ENCODE peak calls at places on chromosomes 11 and 22, in six cellular contexts. One of them, this sample, is unnamed.

GRCh38 chr11:1546077-1546535 is 26.0 kb downstream of the DUSP8 start:
- DNase-seq in A549: no peak
- DNase-seq in GM06990: no peak
- DNase-seq in PC-3: no peak
- DNase-seq in pancreas: no peak
- DNase-seq in RWPE1: no peak
- DNase-seq in this sample: no peak

GRCh38 chr11:32891657-32892354 is 805 bp upstream of the QSER1 start:
- DNase-seq in A549: peak
- DNase-seq in GM06990: no peak
- DNase-seq in PC-3: peak
- DNase-seq in pancreas: no peak
- DNase-seq in RWPE1: no peak
- DNase-seq in this sample: no peak

GRCh38 chr11:15127341-15127740 is 12.6 kb downstream of the INSC start:
- DNase-seq in A549: no peak
- DNase-seq in GM06990: no peak
- DNase-seq in PC-3: peak
- DNase-seq in pancreas: no peak
- DNase-seq in RWPE1: no peak
- DNase-seq in this sample: no peak

GRCh38 chr11:8826145-8826786 is 84.7 kb upstream of the AKIP1 start:
- DNase-seq in A549: no peak
- DNase-seq in GM06990: no peak
- DNase-seq in PC-3: peak
- DNase-seq in pancreas: no peak
- DNase-seq in RWPE1: no peak
- DNase-seq in this sample: no peak

GRCh38 chr11:110759972-110760381 is 47.7 kb upstream of the ARHGAP20 start:
- DNase-seq in A549: no peak
- DNase-seq in GM06990: no peak
- DNase-seq in PC-3: no peak
- DNase-seq in pancreas: no peak
- DNase-seq in RWPE1: no peak
- DNase-seq in this sample: no peak

GRCh38 chr22:22773427-22773826 is 114.2 kb upstream of the IGLL5 start:
- DNase-seq in A549: no peak
- DNase-seq in GM06990: no peak
- DNase-seq in PC-3: no peak
- DNase-seq in pancreas: no peak
- DNase-seq in RWPE1: no peak
- DNase-seq in this sample: no peak

GRCh38 chr22:45425101-45425500 is 11.6 kb downstream of the RIBC2 start:
- DNase-seq in A549: no peak
- DNase-seq in GM06990: no peak
- DNase-seq in PC-3: no peak
- DNase-seq in pancreas: no peak
- DNase-seq in RWPE1: no peak
- DNase-seq in this sample: no peak

GRCh38 chr11:118708296-118708695 is 28.8 kb upstream of the TREH start:
- DNase-seq in A549: no peak
- DNase-seq in GM06990: no peak
- DNase-seq in PC-3: no peak
- DNase-seq in pancreas: no peak
- DNase-seq in RWPE1: no peak
- DNase-seq in this sample: no peak

GRCh38 chr11:65717906-65718305 is 2.7 kb downstream of the RNASEH2C start:
- DNase-seq in A549: no peak
- DNase-seq in GM06990: no peak
- DNase-seq in PC-3: no peak
- DNase-seq in pancreas: no peak
- DNase-seq in RWPE1: no peak
- DNase-seq in this sample: no peak

GRCh38 chr11:70769106-70769505 is 370.8 kb downstream of the CTTN start:
- DNase-seq in A549: no peak
- DNase-seq in GM06990: no peak
- DNase-seq in PC-3: no peak
- DNase-seq in pancreas: no peak
- DNase-seq in RWPE1: no peak
- DNase-seq in this sample: no peak

GRCh38 chr11:28400236-28401100 is 292.3 kb downstream of the METTL15 start:
- DNase-seq in A549: no peak
- DNase-seq in GM06990: no peak
- DNase-seq in PC-3: peak
- DNase-seq in pancreas: no peak
- DNase-seq in RWPE1: no peak
- DNase-seq in this sample: no peak

GRCh38 chr11:103637250-103637649 is 399.2 kb upstream of the DDI1 start:
- DNase-seq in A549: no peak
- DNase-seq in GM06990: no peak
- DNase-seq in PC-3: peak
- DNase-seq in pancreas: no peak
- DNase-seq in RWPE1: no peak
- DNase-seq in this sample: no peak

GRCh38 chr11:71937826-71938225 is 9.0 kb downstream of the RNF121 start:
- DNase-seq in A549: no peak
- DNase-seq in GM06990: no peak
- DNase-seq in PC-3: no peak
- DNase-seq in pancreas: no peak
- DNase-seq in RWPE1: no peak
- DNase-seq in this sample: no peak

GRCh38 chr11:115784796-115785521 is 280.7 kb upstream of the CADM1 start:
- DNase-seq in A549: no peak
- DNase-seq in GM06990: no peak
- DNase-seq in PC-3: no peak
- DNase-seq in pancreas: no peak
- DNase-seq in RWPE1: no peak
- DNase-seq in this sample: no peak

GRCh38 chr11:115488945-115489344 is 15.3 kb downstream of the CADM1 start:
- DNase-seq in A549: peak
- DNase-seq in GM06990: no peak
- DNase-seq in PC-3: no peak
- DNase-seq in pancreas: no peak
- DNase-seq in RWPE1: no peak
- DNase-seq in this sample: no peak

GRCh38 chr11:2870460-2870859 is 15.1 kb downstream of the CDKN1C start:
- DNase-seq in A549: no peak
- DNase-seq in GM06990: no peak
- DNase-seq in PC-3: no peak
- DNase-seq in pancreas: peak
- DNase-seq in RWPE1: no peak
- DNase-seq in this sample: no peak
- TF ChIP-seq CTCF in A549: no peak
- TF ChIP-seq CTCF in GM06990: no peak
- TF ChIP-seq CTCF in PC-3: no peak
- TF ChIP-seq CTCF in pancreas: no peak
- TF ChIP-seq CTCF in RWPE1: no peak
- TF ChIP-seq CTCF in this sample: peak

DNA sequence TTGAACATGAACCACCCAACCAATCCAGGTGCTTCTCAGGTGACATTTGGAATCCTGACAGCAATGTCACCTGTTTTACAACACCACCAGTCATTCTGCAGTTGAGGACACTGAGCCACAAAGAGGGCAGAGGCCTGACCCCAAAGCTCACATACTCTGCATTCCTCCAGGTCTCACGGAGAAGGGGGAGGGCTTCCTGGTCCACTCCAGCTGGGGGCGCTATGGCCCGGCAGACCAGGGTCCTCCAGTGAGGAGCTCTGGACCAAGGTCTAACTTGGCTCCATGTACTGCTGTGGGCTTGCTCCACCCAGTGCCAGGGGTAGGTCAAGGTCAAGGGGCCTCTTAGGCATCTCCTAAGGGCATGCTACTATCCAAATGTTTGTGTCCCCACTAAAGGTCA is 1.5 kb upstream of the PNPLA3 start:
- DNase-seq in A549: no peak
- DNase-seq in GM06990: no peak
- DNase-seq in PC-3: no peak
- DNase-seq in pancreas: no peak
- DNase-seq in RWPE1: no peak
- DNase-seq in this sample: no peak
- TF ChIP-seq CTCF in A549: no peak
- TF ChIP-seq CTCF in GM06990: no peak
- TF ChIP-seq CTCF in PC-3: no peak
- TF ChIP-seq CTCF in pancreas: no peak
- TF ChIP-seq CTCF in RWPE1: no peak
- TF ChIP-seq CTCF in this sample: peak

GRCh38 chr11:131866535-131867400 is 496.4 kb downstream of the NTM start:
- DNase-seq in A549: no peak
- DNase-seq in GM06990: no peak
- DNase-seq in PC-3: no peak
- DNase-seq in pancreas: no peak
- DNase-seq in RWPE1: no peak
- DNase-seq in this sample: no peak

GRCh38 chr11:131870305-131870704 is 499.9 kb downstream of the NTM start:
- DNase-seq in A549: no peak
- DNase-seq in GM06990: no peak
- DNase-seq in PC-3: no peak
- DNase-seq in pancreas: no peak
- DNase-seq in RWPE1: no peak
- DNase-seq in this sample: no peak

GRCh38 chr11:131868769-131869482 is 498.5 kb downstream of the NTM start:
- DNase-seq in A549: no peak
- DNase-seq in GM06990: no peak
- DNase-seq in PC-3: no peak
- DNase-seq in pancreas: no peak
- DNase-seq in RWPE1: no peak
- DNase-seq in this sample: no peak

GRCh38 chr11:131865860-131866259 is 495.4 kb downstream of the NTM start:
- DNase-seq in A549: no peak
- DNase-seq in GM06990: no peak
- DNase-seq in PC-3: no peak
- DNase-seq in pancreas: no peak
- DNase-seq in RWPE1: no peak
- DNase-seq in this sample: no peak

GRCh38 chr11:131867457-131868257 is 497.2 kb downstream of the NTM start:
- DNase-seq in A549: no peak
- DNase-seq in GM06990: peak
- DNase-seq in PC-3: peak
- DNase-seq in pancreas: peak
- DNase-seq in RWPE1: peak
- DNase-seq in this sample: peak
- TF ChIP-seq CTCF in A549: no peak
- TF ChIP-seq CTCF in GM06990: peak
- TF ChIP-seq CTCF in PC-3: peak
- TF ChIP-seq CTCF in pancreas: peak
- TF ChIP-seq CTCF in RWPE1: peak
- TF ChIP-seq CTCF in this sample: peak

GRCh38 chr11:75721852-75722668 is 4.4 kb downstream of the MOGAT2 start:
- DNase-seq in A549: no peak
- DNase-seq in GM06990: no peak
- DNase-seq in PC-3: no peak
- DNase-seq in pancreas: no peak
- DNase-seq in RWPE1: no peak
- DNase-seq in this sample: no peak
- TF ChIP-seq CTCF in A549: no peak
- TF ChIP-seq CTCF in GM06990: no peak
- TF ChIP-seq CTCF in PC-3: no peak
- TF ChIP-seq CTCF in pancreas: no peak
- TF ChIP-seq CTCF in RWPE1: no peak
- TF ChIP-seq CTCF in this sample: no peak

DNA sequence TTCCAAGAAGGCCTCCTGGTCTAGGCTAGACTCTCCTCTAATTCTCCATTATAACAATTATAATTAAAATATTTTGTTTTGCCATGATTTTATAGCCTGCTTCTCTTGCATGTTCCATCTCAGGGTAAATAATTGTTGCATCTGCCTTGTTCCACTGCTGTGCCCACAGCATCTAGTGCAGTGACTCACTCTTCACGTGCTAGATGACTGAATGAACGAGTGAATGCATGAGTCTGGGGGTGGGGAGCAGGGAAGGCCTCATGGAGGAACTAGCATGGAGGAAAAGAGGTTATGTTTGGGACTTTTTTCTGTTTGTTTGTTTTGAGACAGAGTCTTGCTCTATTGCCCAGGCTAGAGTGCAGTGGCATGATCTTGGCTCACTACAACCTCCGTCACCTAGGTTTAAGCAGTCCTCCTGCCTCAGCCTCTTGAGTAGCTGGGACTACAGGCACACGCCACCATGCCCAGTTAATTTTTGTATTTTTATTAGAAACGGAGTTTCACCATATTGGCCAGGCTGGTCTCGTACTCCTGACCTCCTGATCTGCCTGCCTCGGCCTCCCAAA is 5.2 kb upstream of the OAF start:
- DNase-seq in A549: no peak
- DNase-seq in GM06990: no peak
- DNase-seq in PC-3: peak
- DNase-seq in pancreas: no peak
- DNase-seq in RWPE1: peak
- DNase-seq in this sample: no peak
- TF ChIP-seq CTCF in A549: no peak
- TF ChIP-seq CTCF in GM06990: no peak
- TF ChIP-seq CTCF in PC-3: no peak
- TF ChIP-seq CTCF in pancreas: no peak
- TF ChIP-seq CTCF in RWPE1: no peak
- TF ChIP-seq CTCF in this sample: no peak

DNA sequence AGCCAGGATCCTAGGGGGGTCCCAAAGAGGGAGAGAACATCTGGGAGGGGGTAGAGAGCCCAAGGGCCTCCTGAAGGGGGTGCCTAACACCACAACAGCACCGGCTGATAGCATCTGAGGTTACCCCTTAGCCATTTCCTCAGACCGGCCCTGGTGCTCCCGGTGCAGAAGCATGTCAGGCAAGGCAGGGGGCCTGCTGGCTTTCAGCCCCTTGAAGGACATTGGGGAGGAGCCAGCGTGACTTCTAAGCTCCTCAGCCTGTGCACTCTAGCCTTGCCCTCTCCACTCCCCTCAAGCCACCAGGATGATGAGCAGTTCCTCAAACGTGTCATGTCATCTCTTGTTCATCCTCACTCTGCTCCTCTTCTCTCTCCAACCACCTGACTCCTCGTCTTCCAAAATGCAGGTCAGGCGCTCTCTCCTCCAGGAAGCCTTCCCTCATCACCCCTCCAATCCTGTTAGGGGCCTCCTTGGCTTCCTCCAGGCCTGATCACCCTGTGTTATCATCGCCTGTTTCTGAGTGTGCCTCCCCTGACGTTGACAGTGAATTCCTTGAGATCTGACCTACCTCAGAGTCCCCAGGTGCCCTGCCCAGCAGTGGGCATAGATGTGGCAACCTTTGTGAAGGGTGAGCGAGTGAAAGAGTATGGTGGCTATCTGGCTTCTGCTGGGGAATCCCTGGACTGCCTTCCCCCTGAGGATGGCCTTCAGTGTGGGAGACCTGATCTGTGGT is 6.1 kb downstream of the P2RY2 start:
- DNase-seq in A549: no peak
- DNase-seq in GM06990: no peak
- DNase-seq in PC-3: no peak
- DNase-seq in pancreas: no peak
- DNase-seq in RWPE1: no peak
- DNase-seq in this sample: no peak
- TF ChIP-seq CTCF in A549: no peak
- TF ChIP-seq CTCF in GM06990: no peak
- TF ChIP-seq CTCF in PC-3: no peak
- TF ChIP-seq CTCF in pancreas: no peak
- TF ChIP-seq CTCF in RWPE1: no peak
- TF ChIP-seq CTCF in this sample: no peak

This sample was measured in endothelial cell.